ENCODE peak calls at places on chromosomes 7 and 10, in five cellular contexts. D, U, L, R and O are unnamed samples.

GRCh38 chr7:74544706-74545469 is 91.2 kb downstream of the GTF2IRD1 start:
- ATAC-seq in D (peak), U (peak), L (peak), R (peak), O (no peak)

GRCh38 chr10:35420827-35421552 is 84.7 kb downstream of the CCNY start:
- ATAC-seq in D (peak), U (peak), L (peak), R (peak), O (peak)

GRCh38 chr10:101595591-101596433 is 7.7 kb downstream of the DPCD start:
- ATAC-seq in D (no peak), U (no peak), L (peak), R (no peak), O (no peak)

GRCh38 chr7:117212969-117213877 is 109.6 kb downstream of the WNT2 start:
- ATAC-seq in D (peak), U (peak), L (peak), R (peak), O (no peak)

GRCh38 chr10:6671976-6672375 is 91.9 kb upstream of the PRKCQ start:
- ATAC-seq in D (no peak), U (no peak), L (no peak), R (no peak), O (no peak)

GRCh38 chr10:93916257-93917063 is 22.7 kb downstream of the SLC35G1 start:
- ATAC-seq in D (peak), U (no peak), L (peak), R (peak), O (no peak)

GRCh38 chr7:69776611-69777010 is 178.3 kb downstream of the AUTS2 start:
- ATAC-seq in D (no peak), U (no peak), L (no peak), R (no peak), O (no peak)

GRCh38 chr7:48280100-48280499 is 108.8 kb downstream of the ABCA13 start:
- ATAC-seq in D (no peak), U (no peak), L (no peak), R (no peak), O (no peak)

GRCh38 chr7:16492513-16493062 is 27.1 kb upstream of the SOSTDC1 start:
- ATAC-seq in D (no peak), U (peak), L (no peak), R (peak), O (no peak)

GRCh38 chr10:13352519-13352918 is 4.4 kb upstream of the SEPHS1 start:
- ATAC-seq in D (peak), U (peak), L (no peak), R (peak), O (no peak)

GRCh38 chr10:78456649-78457400 is 423.2 kb downstream of the RPS24 start:
- ATAC-seq in D (no peak), U (no peak), L (no peak), R (no peak), O (no peak)

GRCh38 chr7:103439661-103440060 is 6.3 kb downstream of the SLC26A5 start:
- ATAC-seq in D (no peak), U (no peak), L (no peak), R (no peak), O (no peak)

GRCh38 chr7:64656489-64656888 is 9.4 kb upstream of the ZNF107 start:
- ATAC-seq in D (no peak), U (no peak), L (no peak), R (no peak), O (no peak)

GRCh38 chr10:69912584-69912983 is 110.9 kb downstream of the COL13A1 start:
- ATAC-seq in D (no peak), U (no peak), L (no peak), R (no peak), O (no peak)

GRCh38 chr10:114195079-114195478 is 15.9 kb downstream of the TDRD1 start:
- ATAC-seq in D (no peak), U (no peak), L (no peak), R (no peak), O (no peak)

GRCh38 chr7:51325231-51325630 is 8.6 kb upstream of the COBL start:
- ATAC-seq in D (no peak), U (no peak), L (no peak), R (no peak), O (no peak)

GRCh38 chr7:51328351-51328801 is 11.8 kb upstream of the COBL start:
- ATAC-seq in D (no peak), U (no peak), L (no peak), R (peak), O (no peak)

GRCh38 chr7:51327287-51327717 is 10.7 kb upstream of the COBL start:
- ATAC-seq in D (peak), U (no peak), L (no peak), R (peak), O (no peak)

GRCh38 chr7:51325937-51326336 is 9.3 kb upstream of the COBL start:
- ATAC-seq in D (no peak), U (no peak), L (no peak), R (no peak), O (no peak)

GRCh38 chr7:51326646-51327286 is 10.2 kb upstream of the COBL start:
- ATAC-seq in D (peak), U (no peak), L (no peak), R (no peak), O (no peak)
- TF ChIP-seq POLR2AphosphoS5 in D (peak), U (no peak), L (no peak), R (no peak), O (no peak)

GRCh38 chr10:63258920-63259678 is 126.0 kb downstream of the NRBF2 start:
- ATAC-seq in D (no peak), U (no peak), L (no peak), R (no peak), O (no peak)

GRCh38 chr10:63253040-63253439 is 119.9 kb downstream of the NRBF2 start:
- ATAC-seq in D (no peak), U (no peak), L (no peak), R (peak), O (no peak)

GRCh38 chr10:63257784-63258183 is 124.7 kb downstream of the NRBF2 start:
- ATAC-seq in D (no peak), U (peak), L (no peak), R (no peak), O (no peak)

GRCh38 chr10:63252095-63252762 is 119.1 kb downstream of the NRBF2 start:
- ATAC-seq in D (no peak), U (peak), L (no peak), R (peak), O (no peak)

GRCh38 chr10:63256047-63256773 is 123.1 kb downstream of the NRBF2 start:
- ATAC-seq in D (no peak), U (peak), L (no peak), R (no peak), O (peak)
- TF ChIP-seq POLR2AphosphoS5 in D (no peak), U (no peak), L (no peak), R (no peak), O (peak)

DNA sequence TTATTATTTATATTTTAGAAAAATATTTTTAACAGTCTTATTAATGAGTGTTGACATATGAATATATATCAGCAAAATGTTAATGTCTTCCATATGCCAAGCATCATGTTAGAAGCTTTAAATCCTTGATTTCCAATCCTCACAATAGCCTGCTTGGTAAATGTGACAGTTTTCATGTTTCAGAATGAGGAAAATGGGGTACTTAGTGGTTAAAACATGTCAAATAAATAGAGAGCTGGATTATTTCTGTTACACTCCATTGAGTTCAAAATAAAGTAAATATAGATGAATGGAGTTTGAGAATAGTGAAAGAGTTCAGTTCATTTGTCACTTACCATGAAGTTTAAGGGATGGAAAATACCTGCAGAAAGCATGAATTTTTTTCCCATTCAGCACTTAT is 377.4 kb downstream of the MALRD1 start:
- ATAC-seq in D (no peak), U (no peak), L (no peak), R (no peak), O (no peak)
- TF ChIP-seq POLR2AphosphoS5 in D (no peak), U (no peak), L (no peak), R (no peak), O (no peak)

DNA sequence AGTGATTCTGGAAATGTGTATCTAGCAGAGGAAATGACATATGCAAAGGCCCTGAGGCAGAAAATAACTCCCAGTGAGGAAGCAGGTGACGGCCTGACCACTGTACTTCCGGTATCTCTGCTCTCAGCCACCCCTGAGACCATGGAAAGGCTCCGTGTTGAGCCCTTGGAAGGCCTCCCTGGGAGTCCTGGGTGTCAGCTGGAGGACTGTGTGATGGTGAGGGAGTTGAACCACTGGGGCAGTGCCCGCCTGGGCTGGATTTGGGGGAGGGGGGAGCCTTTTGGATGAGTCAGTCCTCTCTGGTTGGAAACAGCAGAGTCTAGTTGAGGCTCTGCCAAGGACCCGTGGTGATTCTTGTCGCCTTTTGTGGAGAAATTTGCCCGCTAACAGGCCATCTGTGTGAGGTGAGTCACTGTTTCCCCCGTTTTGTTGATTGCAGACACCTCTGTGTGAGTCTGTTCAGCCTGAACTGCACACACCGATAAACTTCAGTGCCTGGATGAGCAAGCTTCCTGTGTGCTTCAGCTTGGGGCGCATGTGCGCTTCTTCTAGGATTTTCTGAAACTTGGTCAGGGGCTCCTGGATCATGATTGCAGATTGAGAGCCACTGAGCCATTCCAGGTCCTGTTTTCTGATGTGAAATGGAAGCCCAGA is 98.6 kb downstream of the GRK5 start:
- ATAC-seq in D (no peak), U (peak), L (peak), R (no peak), O (peak)
- TF ChIP-seq POLR2AphosphoS5 in D (no peak), U (peak), L (peak), R (no peak), O (peak)

GRCh38 chr10:59433720-59434428 is 71.5 kb upstream of the FAM13C start:
- ATAC-seq in D (no peak), U (no peak), L (no peak), R (no peak), O (no peak)

GRCh38 chr10:59432207-59432900 is 70.0 kb upstream of the FAM13C start:
- ATAC-seq in D (no peak), U (no peak), L (no peak), R (no peak), O (no peak)

GRCh38 chr10:59435707-59436106 is 73.4 kb upstream of the FAM13C start:
- ATAC-seq in D (no peak), U (no peak), L (no peak), R (no peak), O (no peak)

DNA sequence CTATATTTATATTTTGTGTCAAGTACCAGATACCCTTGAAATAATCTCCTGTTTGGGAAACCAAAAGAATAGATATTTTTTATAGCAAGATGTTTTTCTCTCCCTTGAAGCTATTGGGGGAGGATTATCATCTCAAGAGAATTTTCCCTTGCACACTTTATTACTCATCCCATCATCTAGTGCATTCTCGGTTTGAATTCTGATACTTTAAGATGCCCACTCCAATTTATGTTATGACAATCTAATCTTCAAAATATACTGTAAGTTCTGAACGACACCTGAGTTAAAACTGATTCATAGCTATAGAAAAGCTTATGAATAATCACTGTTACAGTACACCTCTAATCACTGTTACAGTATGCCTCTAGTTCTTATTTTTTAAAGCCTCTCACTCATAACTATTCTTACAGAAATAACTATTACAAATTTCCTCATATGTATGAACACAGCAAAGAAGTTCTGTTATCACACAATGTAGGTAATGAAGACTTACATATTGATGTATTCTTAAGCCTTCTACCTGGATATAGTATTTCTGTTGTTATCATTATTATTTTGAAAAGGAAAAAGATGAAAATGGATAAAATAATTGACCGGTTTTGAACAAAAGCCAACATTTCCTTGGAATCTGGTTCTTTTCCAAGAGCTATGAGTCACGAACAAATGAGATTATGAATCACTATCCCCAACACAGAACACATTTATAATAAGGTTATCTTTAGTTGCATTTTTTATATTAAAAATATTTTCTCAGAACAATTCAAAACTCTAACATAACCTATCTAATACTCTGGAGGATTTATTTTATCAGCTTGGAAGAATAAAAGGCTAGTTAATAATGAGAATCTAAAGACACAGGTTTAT is 72.3 kb upstream of the FAM13C start:
- ATAC-seq in D (no peak), U (no peak), L (no peak), R (no peak), O (no peak)
- TF ChIP-seq POLR2AphosphoS5 in D (no peak), U (no peak), L (no peak), R (no peak), O (no peak)

GRCh38 chr10:43408710-43409384 is at the start of gene HNRNPF:
- ATAC-seq in D (peak), U (peak), L (peak), R (peak), O (peak)

GRCh38 chr10:43410345-43410744 is 1.4 kb upstream of the HNRNPF start:
- ATAC-seq in D (no peak), U (no peak), L (no peak), R (no peak), O (no peak)

GRCh38 chr10:43408331-43408709 is 666 bp downstream of the HNRNPF start:
- ATAC-seq in D (peak), U (peak), L (peak), R (peak), O (no peak)

GRCh38 chr10:43407576-43408330 is 1.2 kb downstream of the HNRNPF start:
- ATAC-seq in D (peak), U (peak), L (peak), R (peak), O (peak)

GRCh38 chr10:43409385-43410109 is 561 bp upstream of the HNRNPF start:
- ATAC-seq in D (peak), U (no peak), L (peak), R (no peak), O (no peak)
- TF ChIP-seq POLR2AphosphoS5 in D (peak), U (peak), L (peak), R (no peak), O (no peak)

GRCh38 chr7:31986878-31987518 is 83.2 kb downstream of the PDE1C start:
- ATAC-seq in D (no peak), U (no peak), L (no peak), R (no peak), O (no peak)

GRCh38 chr7:31979690-31980330 is 90.4 kb downstream of the PDE1C start:
- ATAC-seq in D (no peak), U (no peak), L (no peak), R (no peak), O (no peak)

GRCh38 chr7:31981874-31982390 is 88.3 kb downstream of the PDE1C start:
- ATAC-seq in D (no peak), U (no peak), L (no peak), R (no peak), O (no peak)

GRCh38 chr7:31982962-31983361 is 87.2 kb downstream of the PDE1C start:
- ATAC-seq in D (no peak), U (no peak), L (no peak), R (no peak), O (no peak)
- TF ChIP-seq POLR2AphosphoS5 in D (no peak), U (no peak), L (no peak), R (no peak), O (no peak)